ENCODE peak calls at places on chromosomes 2 and 18, in nine cellular contexts. One of them, this sample, is unnamed.

GRCh38 chr2:29226375-29226774 is 111.2 kb downstream of the CLIP4 start:
- DNase-seq in AG08396: no peak
- DNase-seq in HuH-7: no peak
- DNase-seq in endothelial cell: no peak
- DNase-seq in amygdala: no peak
- DNase-seq in central memory CD4-positive, alpha-beta T cell: no peak
- DNase-seq in right cardiac atrium: no peak
- DNase-seq in T-helper 9 cell: no peak
- DNase-seq in left ventricle myocardium inferior: no peak
- DNase-seq in this sample: no peak

GRCh38 chr2:28977176-28977875 is 3.8 kb upstream of the TOGARAM2 start:
- DNase-seq in AG08396: no peak
- DNase-seq in HuH-7: no peak
- DNase-seq in endothelial cell: no peak
- DNase-seq in amygdala: no peak
- DNase-seq in central memory CD4-positive, alpha-beta T cell: no peak
- DNase-seq in right cardiac atrium: no peak
- DNase-seq in T-helper 9 cell: no peak
- DNase-seq in left ventricle myocardium inferior: no peak
- DNase-seq in this sample: no peak

GRCh38 chr2:157032019-157032418 is 225.5 kb upstream of the GALNT5 start:
- DNase-seq in AG08396: peak
- DNase-seq in HuH-7: no peak
- DNase-seq in endothelial cell: no peak
- DNase-seq in amygdala: no peak
- DNase-seq in central memory CD4-positive, alpha-beta T cell: no peak
- DNase-seq in right cardiac atrium: no peak
- DNase-seq in T-helper 9 cell: no peak
- DNase-seq in left ventricle myocardium inferior: no peak
- DNase-seq in this sample: no peak

GRCh38 chr2:61014805-61015204 is 2.7 kb upstream of the PEX13 start:
- DNase-seq in AG08396: no peak
- DNase-seq in HuH-7: no peak
- DNase-seq in endothelial cell: no peak
- DNase-seq in amygdala: no peak
- DNase-seq in central memory CD4-positive, alpha-beta T cell: no peak
- DNase-seq in right cardiac atrium: no peak
- DNase-seq in T-helper 9 cell: no peak
- DNase-seq in left ventricle myocardium inferior: no peak
- DNase-seq in this sample: no peak

GRCh38 chr18:48222118-48222517 is 187.1 kb downstream of the ZBTB7C start:
- DNase-seq in AG08396: no peak
- DNase-seq in HuH-7: no peak
- DNase-seq in endothelial cell: no peak
- DNase-seq in amygdala: no peak
- DNase-seq in central memory CD4-positive, alpha-beta T cell: peak
- DNase-seq in right cardiac atrium: no peak
- DNase-seq in T-helper 9 cell: peak
- DNase-seq in left ventricle myocardium inferior: peak
- DNase-seq in this sample: peak

GRCh38 chr2:231379266-231380215 is 16.0 kb upstream of the B3GNT7 start:
- DNase-seq in AG08396: no peak
- DNase-seq in HuH-7: no peak
- DNase-seq in endothelial cell: no peak
- DNase-seq in amygdala: no peak
- DNase-seq in central memory CD4-positive, alpha-beta T cell: no peak
- DNase-seq in right cardiac atrium: no peak
- DNase-seq in T-helper 9 cell: no peak
- DNase-seq in left ventricle myocardium inferior: no peak
- DNase-seq in this sample: no peak

GRCh38 chr18:24603151-24603550 is 142.7 kb downstream of the HRH4 start:
- DNase-seq in AG08396: no peak
- DNase-seq in HuH-7: no peak
- DNase-seq in endothelial cell: no peak
- DNase-seq in amygdala: no peak
- DNase-seq in central memory CD4-positive, alpha-beta T cell: no peak
- DNase-seq in right cardiac atrium: no peak
- DNase-seq in T-helper 9 cell: no peak
- DNase-seq in left ventricle myocardium inferior: no peak
- DNase-seq in this sample: no peak

GRCh38 chr2:218366621-218367414 is 10.2 kb downstream of the CATIP start:
- DNase-seq in AG08396: no peak
- DNase-seq in HuH-7: no peak
- DNase-seq in endothelial cell: no peak
- DNase-seq in amygdala: no peak
- DNase-seq in central memory CD4-positive, alpha-beta T cell: no peak
- DNase-seq in right cardiac atrium: peak
- DNase-seq in T-helper 9 cell: no peak
- DNase-seq in left ventricle myocardium inferior: no peak
- DNase-seq in this sample: no peak

GRCh38 chr18:37582306-37582705 is 16.7 kb upstream of the CELF4 start:
- DNase-seq in AG08396: no peak
- DNase-seq in HuH-7: no peak
- DNase-seq in endothelial cell: no peak
- DNase-seq in amygdala: no peak
- DNase-seq in central memory CD4-positive, alpha-beta T cell: no peak
- DNase-seq in right cardiac atrium: no peak
- DNase-seq in T-helper 9 cell: no peak
- DNase-seq in left ventricle myocardium inferior: no peak
- DNase-seq in this sample: no peak

GRCh38 chr2:185644828-185645227 is 93.8 kb upstream of the FSIP2 start:
- DNase-seq in AG08396: no peak
- DNase-seq in HuH-7: no peak
- DNase-seq in endothelial cell: no peak
- DNase-seq in amygdala: no peak
- DNase-seq in central memory CD4-positive, alpha-beta T cell: no peak
- DNase-seq in right cardiac atrium: no peak
- DNase-seq in T-helper 9 cell: no peak
- DNase-seq in left ventricle myocardium inferior: no peak
- DNase-seq in this sample: no peak

GRCh38 chr18:27605107-27605834 is 420.2 kb upstream of the CHST9 start:
- DNase-seq in AG08396: peak
- DNase-seq in HuH-7: peak
- DNase-seq in endothelial cell: peak
- DNase-seq in amygdala: peak
- DNase-seq in central memory CD4-positive, alpha-beta T cell: no peak
- DNase-seq in right cardiac atrium: peak
- DNase-seq in T-helper 9 cell: no peak
- DNase-seq in left ventricle myocardium inferior: no peak
- DNase-seq in this sample: peak

GRCh38 chr2:172098650-172099471 is 3.8 kb downstream of the DLX2 start:
- DNase-seq in AG08396: peak
- DNase-seq in HuH-7: peak
- DNase-seq in endothelial cell: no peak
- DNase-seq in amygdala: no peak
- DNase-seq in central memory CD4-positive, alpha-beta T cell: no peak
- DNase-seq in right cardiac atrium: peak
- DNase-seq in T-helper 9 cell: no peak
- DNase-seq in left ventricle myocardium inferior: no peak
- DNase-seq in this sample: peak

GRCh38 chr2:28377984-28378678 is 14.5 kb upstream of the FOSL2 start:
- DNase-seq in AG08396: no peak
- DNase-seq in HuH-7: no peak
- DNase-seq in endothelial cell: no peak
- DNase-seq in amygdala: no peak
- DNase-seq in central memory CD4-positive, alpha-beta T cell: no peak
- DNase-seq in right cardiac atrium: peak
- DNase-seq in T-helper 9 cell: no peak
- DNase-seq in left ventricle myocardium inferior: no peak
- DNase-seq in this sample: no peak

GRCh38 chr2:208373460-208374089 is 33.0 kb upstream of the PTH2R start:
- DNase-seq in AG08396: peak
- DNase-seq in HuH-7: peak
- DNase-seq in endothelial cell: peak
- DNase-seq in amygdala: peak
- DNase-seq in central memory CD4-positive, alpha-beta T cell: peak
- DNase-seq in right cardiac atrium: no peak
- DNase-seq in T-helper 9 cell: no peak
- DNase-seq in left ventricle myocardium inferior: no peak
- DNase-seq in this sample: peak

GRCh38 chr18:45019469-45019868 is 338.8 kb downstream of the SETBP1 start:
- DNase-seq in AG08396: no peak
- DNase-seq in HuH-7: no peak
- DNase-seq in endothelial cell: no peak
- DNase-seq in amygdala: no peak
- DNase-seq in central memory CD4-positive, alpha-beta T cell: no peak
- DNase-seq in right cardiac atrium: no peak
- DNase-seq in T-helper 9 cell: no peak
- DNase-seq in left ventricle myocardium inferior: no peak
- DNase-seq in this sample: no peak

GRCh38 chr2:177031435-177032222 is 181.0 kb upstream of the HNRNPA3 start:
- DNase-seq in AG08396: no peak
- DNase-seq in HuH-7: no peak
- DNase-seq in endothelial cell: no peak
- DNase-seq in amygdala: no peak
- DNase-seq in central memory CD4-positive, alpha-beta T cell: no peak
- DNase-seq in right cardiac atrium: no peak
- DNase-seq in T-helper 9 cell: no peak
- DNase-seq in left ventricle myocardium inferior: no peak
- DNase-seq in this sample: no peak

GRCh38 chr2:57444731-57445414 is 601.7 kb upstream of the VRK2 start:
- DNase-seq in AG08396: no peak
- DNase-seq in HuH-7: no peak
- DNase-seq in endothelial cell: no peak
- DNase-seq in amygdala: no peak
- DNase-seq in central memory CD4-positive, alpha-beta T cell: no peak
- DNase-seq in right cardiac atrium: no peak
- DNase-seq in T-helper 9 cell: no peak
- DNase-seq in left ventricle myocardium inferior: no peak
- DNase-seq in this sample: no peak

GRCh38 chr2:50995610-50996009 is 36.3 kb downstream of the NRXN1 start:
- DNase-seq in AG08396: no peak
- DNase-seq in HuH-7: no peak
- DNase-seq in endothelial cell: no peak
- DNase-seq in amygdala: no peak
- DNase-seq in central memory CD4-positive, alpha-beta T cell: no peak
- DNase-seq in right cardiac atrium: peak
- DNase-seq in T-helper 9 cell: no peak
- DNase-seq in left ventricle myocardium inferior: no peak
- DNase-seq in this sample: no peak

GRCh38 chr2:3142961-3143571 is 234.6 kb downstream of the EIPR1 start:
- DNase-seq in AG08396: no peak
- DNase-seq in HuH-7: no peak
- DNase-seq in endothelial cell: no peak
- DNase-seq in amygdala: no peak
- DNase-seq in central memory CD4-positive, alpha-beta T cell: no peak
- DNase-seq in right cardiac atrium: no peak
- DNase-seq in T-helper 9 cell: no peak
- DNase-seq in left ventricle myocardium inferior: no peak
- DNase-seq in this sample: no peak

GRCh38 chr2:39094717-39095363 is 26.0 kb downstream of the SOS1 start:
- DNase-seq in AG08396: peak
- DNase-seq in HuH-7: no peak
- DNase-seq in endothelial cell: no peak
- DNase-seq in amygdala: no peak
- DNase-seq in central memory CD4-positive, alpha-beta T cell: no peak
- DNase-seq in right cardiac atrium: no peak
- DNase-seq in T-helper 9 cell: no peak
- DNase-seq in left ventricle myocardium inferior: no peak
- DNase-seq in this sample: no peak

GRCh38 chr18:37563810-37564511 is 1.6 kb downstream of the CELF4 start:
- DNase-seq in AG08396: no peak
- DNase-seq in HuH-7: no peak
- DNase-seq in endothelial cell: no peak
- DNase-seq in amygdala: no peak
- DNase-seq in central memory CD4-positive, alpha-beta T cell: no peak
- DNase-seq in right cardiac atrium: no peak
- DNase-seq in T-helper 9 cell: no peak
- DNase-seq in left ventricle myocardium inferior: no peak
- DNase-seq in this sample: no peak

GRCh38 chr2:173706936-173707335 is 258.2 kb downstream of the SP3 start:
- DNase-seq in AG08396: no peak
- DNase-seq in HuH-7: peak
- DNase-seq in endothelial cell: no peak
- DNase-seq in amygdala: no peak
- DNase-seq in central memory CD4-positive, alpha-beta T cell: no peak
- DNase-seq in right cardiac atrium: no peak
- DNase-seq in T-helper 9 cell: no peak
- DNase-seq in left ventricle myocardium inferior: no peak
- DNase-seq in this sample: no peak

GRCh38 chr2:227871375-227871788 is at the start of gene DAW1:
- DNase-seq in AG08396: peak
- DNase-seq in HuH-7: peak
- DNase-seq in endothelial cell: peak
- DNase-seq in amygdala: peak
- DNase-seq in central memory CD4-positive, alpha-beta T cell: peak
- DNase-seq in right cardiac atrium: peak
- DNase-seq in T-helper 9 cell: peak
- DNase-seq in left ventricle myocardium inferior: peak
- DNase-seq in this sample: peak

GRCh38 chr2:20288941-20289340 is 61.7 kb downstream of the PUM2 start:
- DNase-seq in AG08396: peak
- DNase-seq in HuH-7: no peak
- DNase-seq in endothelial cell: no peak
- DNase-seq in amygdala: no peak
- DNase-seq in central memory CD4-positive, alpha-beta T cell: no peak
- DNase-seq in right cardiac atrium: no peak
- DNase-seq in T-helper 9 cell: no peak
- DNase-seq in left ventricle myocardium inferior: no peak
- DNase-seq in this sample: no peak

GRCh38 chr2:165803123-165803760 is 9.2 kb upstream of the GALNT3 start:
- DNase-seq in AG08396: no peak
- DNase-seq in HuH-7: no peak
- DNase-seq in endothelial cell: no peak
- DNase-seq in amygdala: no peak
- DNase-seq in central memory CD4-positive, alpha-beta T cell: no peak
- DNase-seq in right cardiac atrium: no peak
- DNase-seq in T-helper 9 cell: no peak
- DNase-seq in left ventricle myocardium inferior: no peak
- DNase-seq in this sample: no peak

GRCh38 chr2:238259085-238260020 is 19.5 kb upstream of the HES6 start:
- DNase-seq in AG08396: no peak
- DNase-seq in HuH-7: no peak
- DNase-seq in endothelial cell: no peak
- DNase-seq in amygdala: no peak
- DNase-seq in central memory CD4-positive, alpha-beta T cell: no peak
- DNase-seq in right cardiac atrium: peak
- DNase-seq in T-helper 9 cell: no peak
- DNase-seq in left ventricle myocardium inferior: no peak
- DNase-seq in this sample: no peak

GRCh38 chr2:162242586-162243304 is 500 bp downstream of the FAP start:
- DNase-seq in AG08396: no peak
- DNase-seq in HuH-7: no peak
- DNase-seq in endothelial cell: no peak
- DNase-seq in amygdala: no peak
- DNase-seq in central memory CD4-positive, alpha-beta T cell: no peak
- DNase-seq in right cardiac atrium: no peak
- DNase-seq in T-helper 9 cell: no peak
- DNase-seq in left ventricle myocardium inferior: no peak
- DNase-seq in this sample: no peak

GRCh38 chr18:3727260-3727659 is 277.3 kb downstream of the TGIF1 start:
- DNase-seq in AG08396: no peak
- DNase-seq in HuH-7: no peak
- DNase-seq in endothelial cell: no peak
- DNase-seq in amygdala: no peak
- DNase-seq in central memory CD4-positive, alpha-beta T cell: no peak
- DNase-seq in right cardiac atrium: no peak
- DNase-seq in T-helper 9 cell: no peak
- DNase-seq in left ventricle myocardium inferior: no peak
- DNase-seq in this sample: no peak